ENCODE peak calls at places on chromosomes 2 and 18, in ten cellular contexts. One of them, this sample, is unnamed. For H3K9me3, the result is how much of the 10 kb centered on the place peaks cover.

GRCh38 chr2:2263196-2263829 is 67.8 kb downstream of the MYT1L start:
- DNase-seq in GM23248: no peak
- DNase-seq in body of pancreas: no peak
- DNase-seq in pancreas: no peak
- DNase-seq in tibial artery: no peak
- DNase-seq in K562: no peak
- DNase-seq in thyroid gland: no peak
- DNase-seq in endodermal cell: no peak
- DNase-seq in transverse colon: no peak
- DNase-seq in adipocyte: no peak
- DNase-seq in this sample: no peak

GRCh38 chr2:56267412-56267788 is 83.6 kb downstream of the CCDC85A start:
- DNase-seq in tibial artery: no peak
- DNase-seq in body of pancreas: no peak
- DNase-seq in pancreas: no peak
- DNase-seq in K562: no peak
- DNase-seq in endodermal cell: no peak
- DNase-seq in thyroid gland: no peak
- DNase-seq in GM23248: no peak
- DNase-seq in adipocyte: no peak
- DNase-seq in transverse colon: no peak
- DNase-seq in this sample: no peak

GRCh38 chr2:131493199-131494018 is 1.2 kb upstream of the MZT2A start:
- DNase-seq in pancreas: no peak
- DNase-seq in thyroid gland: peak
- DNase-seq in tibial artery: no peak
- DNase-seq in endodermal cell: no peak
- DNase-seq in adipocyte: peak
- DNase-seq in K562: peak
- DNase-seq in GM23248: peak
- DNase-seq in transverse colon: no peak
- DNase-seq in body of pancreas: no peak
- DNase-seq in this sample: no peak

GRCh38 chr18:55141318-55141717 is 182.1 kb upstream of the CCDC68 start:
- DNase-seq in transverse colon: no peak
- DNase-seq in adipocyte: no peak
- DNase-seq in tibial artery: no peak
- DNase-seq in GM23248: no peak
- DNase-seq in body of pancreas: no peak
- DNase-seq in pancreas: no peak
- DNase-seq in endodermal cell: no peak
- DNase-seq in thyroid gland: no peak
- DNase-seq in K562: no peak
- DNase-seq in this sample: no peak

GRCh38 chr18:78882585-78882984 is 97.0 kb upstream of the SALL3 start:
- DNase-seq in GM23248: no peak
- DNase-seq in pancreas: no peak
- DNase-seq in K562: no peak
- DNase-seq in transverse colon: no peak
- DNase-seq in endodermal cell: no peak
- DNase-seq in body of pancreas: no peak
- DNase-seq in tibial artery: peak
- DNase-seq in adipocyte: no peak
- DNase-seq in thyroid gland: no peak
- DNase-seq in this sample: no peak

GRCh38 chr2:72676341-72677025 is 149.3 kb downstream of the EXOC6B start:
- DNase-seq in GM23248: peak
- DNase-seq in adipocyte: peak
- DNase-seq in endodermal cell: no peak
- DNase-seq in thyroid gland: no peak
- DNase-seq in transverse colon: no peak
- DNase-seq in tibial artery: no peak
- DNase-seq in K562: no peak
- DNase-seq in body of pancreas: no peak
- DNase-seq in pancreas: no peak
- DNase-seq in this sample: no peak

GRCh38 chr18:76823574-76823973 is 1.2 kb downstream of the ZNF236 start:
- DNase-seq in thyroid gland: no peak
- DNase-seq in body of pancreas: no peak
- DNase-seq in tibial artery: no peak
- DNase-seq in pancreas: peak
- DNase-seq in adipocyte: peak
- DNase-seq in endodermal cell: peak
- DNase-seq in transverse colon: peak
- DNase-seq in K562: peak
- DNase-seq in GM23248: peak
- DNase-seq in this sample: no peak

GRCh38 chr2:167966937-167967913 is 280.2 kb downstream of the STK39 start:
- DNase-seq in GM23248: no peak
- DNase-seq in tibial artery: no peak
- DNase-seq in thyroid gland: no peak
- DNase-seq in transverse colon: no peak
- DNase-seq in endodermal cell: no peak
- DNase-seq in body of pancreas: no peak
- DNase-seq in adipocyte: no peak
- DNase-seq in pancreas: no peak
- DNase-seq in K562: no peak
- DNase-seq in this sample: no peak

GRCh38 chr2:158269143-158269542 is 167.5 kb downstream of the UPP2 start:
- DNase-seq in tibial artery: no peak
- DNase-seq in K562: no peak
- DNase-seq in adipocyte: no peak
- DNase-seq in GM23248: no peak
- DNase-seq in body of pancreas: peak
- DNase-seq in transverse colon: no peak
- DNase-seq in endodermal cell: no peak
- DNase-seq in pancreas: no peak
- DNase-seq in thyroid gland: peak
- DNase-seq in this sample: peak

GRCh38 chr2:240212425-240213225 is 72.2 kb upstream of the OTOS start:
- DNase-seq in K562: no peak
- DNase-seq in pancreas: no peak
- DNase-seq in transverse colon: no peak
- DNase-seq in GM23248: no peak
- DNase-seq in body of pancreas: no peak
- DNase-seq in adipocyte: no peak
- DNase-seq in endodermal cell: no peak
- DNase-seq in thyroid gland: no peak
- DNase-seq in tibial artery: peak
- DNase-seq in this sample: no peak

GRCh38 chr2:226398580-226398979 is 401.0 kb downstream of the IRS1 start:
- DNase-seq in transverse colon: no peak
- DNase-seq in tibial artery: no peak
- DNase-seq in K562: no peak
- DNase-seq in GM23248: peak
- DNase-seq in body of pancreas: no peak
- DNase-seq in thyroid gland: no peak
- DNase-seq in pancreas: no peak
- DNase-seq in endodermal cell: no peak
- DNase-seq in adipocyte: peak
- DNase-seq in this sample: no peak

GRCh38 chr2:102025583-102026267 is 34.0 kb downstream of the IL1R2 start:
- DNase-seq in thyroid gland: no peak
- DNase-seq in body of pancreas: no peak
- DNase-seq in K562: no peak
- DNase-seq in endodermal cell: no peak
- DNase-seq in transverse colon: no peak
- DNase-seq in GM23248: no peak
- DNase-seq in tibial artery: no peak
- DNase-seq in pancreas: no peak
- DNase-seq in adipocyte: no peak
- DNase-seq in this sample: no peak

GRCh38 chr2:86134709-86135108 is 28.7 kb downstream of the PTCD3 start:
- DNase-seq in body of pancreas: no peak
- DNase-seq in thyroid gland: no peak
- DNase-seq in endodermal cell: no peak
- DNase-seq in tibial artery: no peak
- DNase-seq in transverse colon: no peak
- DNase-seq in adipocyte: no peak
- DNase-seq in K562: no peak
- DNase-seq in GM23248: no peak
- DNase-seq in pancreas: no peak
- DNase-seq in this sample: no peak

GRCh38 chr2:203739351-203739750 is 32.9 kb downstream of the CD28 start:
- DNase-seq in transverse colon: no peak
- DNase-seq in body of pancreas: no peak
- DNase-seq in GM23248: no peak
- DNase-seq in K562: no peak
- DNase-seq in pancreas: no peak
- DNase-seq in adipocyte: no peak
- DNase-seq in tibial artery: no peak
- DNase-seq in thyroid gland: no peak
- DNase-seq in endodermal cell: no peak
- DNase-seq in this sample: no peak

GRCh38 chr18:48824231-48824970 is 126.4 kb downstream of the SMAD7 start:
- DNase-seq in transverse colon: no peak
- DNase-seq in GM23248: no peak
- DNase-seq in K562: no peak
- DNase-seq in pancreas: no peak
- DNase-seq in thyroid gland: peak
- DNase-seq in adipocyte: no peak
- DNase-seq in tibial artery: peak
- DNase-seq in endodermal cell: peak
- DNase-seq in body of pancreas: no peak
- DNase-seq in this sample: peak

GRCh38 chr18:48827321-48828200 is 123.2 kb downstream of the SMAD7 start:
- DNase-seq in K562: peak
- DNase-seq in pancreas: no peak
- DNase-seq in body of pancreas: no peak
- DNase-seq in GM23248: peak
- DNase-seq in endodermal cell: peak
- DNase-seq in tibial artery: peak
- DNase-seq in adipocyte: peak
- DNase-seq in thyroid gland: peak
- DNase-seq in transverse colon: no peak
- DNase-seq in this sample: peak

GRCh38 chr18:48826806-48827205 is 124.0 kb downstream of the SMAD7 start:
- DNase-seq in adipocyte: no peak
- DNase-seq in thyroid gland: peak
- DNase-seq in tibial artery: peak
- DNase-seq in pancreas: no peak
- DNase-seq in transverse colon: no peak
- DNase-seq in endodermal cell: peak
- DNase-seq in GM23248: no peak
- DNase-seq in K562: no peak
- DNase-seq in body of pancreas: no peak
- DNase-seq in this sample: peak

GRCh38 chr18:48826271-48826670 is 124.5 kb downstream of the SMAD7 start:
- DNase-seq in endodermal cell: peak
- DNase-seq in GM23248: no peak
- DNase-seq in tibial artery: peak
- DNase-seq in transverse colon: no peak
- DNase-seq in thyroid gland: no peak
- DNase-seq in body of pancreas: no peak
- DNase-seq in pancreas: no peak
- DNase-seq in K562: no peak
- DNase-seq in adipocyte: no peak
- DNase-seq in this sample: peak

GRCh38 chr18:48825101-48825745 is 125.5 kb downstream of the SMAD7 start:
- DNase-seq in K562: no peak
- DNase-seq in body of pancreas: no peak
- DNase-seq in endodermal cell: peak
- DNase-seq in GM23248: peak
- DNase-seq in transverse colon: no peak
- DNase-seq in thyroid gland: peak
- DNase-seq in pancreas: no peak
- DNase-seq in adipocyte: peak
- DNase-seq in tibial artery: peak
- DNase-seq in this sample: peak
- H3K9me3 ChIP-seq in K562: under half
- H3K9me3 ChIP-seq in body of pancreas: under half
- H3K9me3 ChIP-seq in endodermal cell: under half
- H3K9me3 ChIP-seq in GM23248: under half
- H3K9me3 ChIP-seq in transverse colon: under half
- H3K9me3 ChIP-seq in thyroid gland: under half
- H3K9me3 ChIP-seq in pancreas: under half
- H3K9me3 ChIP-seq in adipocyte: under half
- H3K9me3 ChIP-seq in tibial artery: under half
- H3K9me3 ChIP-seq in this sample: under half

GRCh38 chr2:231222318-231223000 is 24.0 kb downstream of the ARMC9 start:
- DNase-seq in adipocyte: peak
- DNase-seq in transverse colon: no peak
- DNase-seq in thyroid gland: no peak
- DNase-seq in K562: no peak
- DNase-seq in GM23248: peak
- DNase-seq in body of pancreas: no peak
- DNase-seq in tibial artery: peak
- DNase-seq in pancreas: no peak
- DNase-seq in endodermal cell: no peak
- DNase-seq in this sample: no peak
- H3K4me3 ChIP-seq in adipocyte: no peak
- H3K4me3 ChIP-seq in transverse colon: no peak
- H3K4me3 ChIP-seq in thyroid gland: no peak
- H3K4me3 ChIP-seq in K562: no peak
- H3K4me3 ChIP-seq in GM23248: no peak
- H3K4me3 ChIP-seq in body of pancreas: no peak
- H3K4me3 ChIP-seq in tibial artery: peak
- H3K4me3 ChIP-seq in pancreas: no peak
- H3K4me3 ChIP-seq in endodermal cell: no peak
- H3K4me3 ChIP-seq in this sample: no peak

DNA sequence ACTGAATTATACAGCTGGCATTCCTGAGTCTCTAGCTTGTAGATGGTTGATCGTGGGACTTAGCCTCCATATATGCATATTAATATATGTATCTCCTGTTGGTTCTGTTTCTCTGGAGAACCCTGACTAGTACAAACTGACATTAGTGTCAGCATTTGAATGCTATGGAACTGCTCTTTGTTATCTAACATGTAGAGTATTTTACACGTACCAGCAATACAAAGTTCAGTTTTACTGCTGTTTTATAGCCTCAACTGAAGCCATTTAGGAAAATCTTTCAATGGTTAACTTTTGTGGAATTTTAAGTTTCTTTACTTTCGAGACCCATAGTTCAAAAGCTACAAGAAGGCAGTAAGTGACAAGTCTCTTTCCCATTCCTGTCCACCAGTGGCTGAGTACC is 418.4 kb downstream of the NUP35 start:
- DNase-seq in tibial artery: no peak
- DNase-seq in thyroid gland: no peak
- DNase-seq in transverse colon: peak
- DNase-seq in pancreas: no peak
- DNase-seq in body of pancreas: no peak
- DNase-seq in GM23248: no peak
- DNase-seq in endodermal cell: no peak
- DNase-seq in K562: no peak
- DNase-seq in adipocyte: no peak
- DNase-seq in this sample: no peak
- H3K9me3 ChIP-seq in tibial artery: under half
- H3K9me3 ChIP-seq in thyroid gland: under half
- H3K9me3 ChIP-seq in transverse colon: under half
- H3K9me3 ChIP-seq in pancreas: under half
- H3K9me3 ChIP-seq in body of pancreas: under half
- H3K9me3 ChIP-seq in GM23248: under half
- H3K9me3 ChIP-seq in endodermal cell: under half
- H3K9me3 ChIP-seq in K562: under half
- H3K9me3 ChIP-seq in adipocyte: under half
- H3K9me3 ChIP-seq in this sample: under half

DNA sequence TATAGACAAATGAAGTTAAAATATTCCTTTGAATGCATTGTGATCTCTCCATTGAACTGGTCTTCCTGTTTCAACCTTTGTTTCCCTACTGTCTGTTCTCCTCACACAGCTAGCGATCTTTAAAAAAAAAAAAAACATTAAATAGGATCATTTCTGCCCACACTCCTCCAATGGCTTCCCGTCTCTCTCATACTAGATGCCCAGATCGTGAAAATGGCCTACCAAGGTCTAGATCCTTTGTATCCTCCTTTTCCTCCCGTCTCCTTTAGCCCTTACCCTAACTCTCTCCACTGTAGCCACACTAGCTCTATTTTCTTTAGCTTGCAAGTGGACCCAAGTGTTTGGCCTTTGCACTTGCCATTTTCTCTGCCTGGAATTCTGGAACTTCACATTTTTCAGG is 2.5 kb downstream of the FAM171B start:
- DNase-seq in tibial artery: no peak
- DNase-seq in K562: no peak
- DNase-seq in transverse colon: no peak
- DNase-seq in adipocyte: no peak
- DNase-seq in GM23248: no peak
- DNase-seq in thyroid gland: no peak
- DNase-seq in endodermal cell: no peak
- DNase-seq in pancreas: no peak
- DNase-seq in body of pancreas: no peak
- DNase-seq in this sample: no peak
- H3K4me3 ChIP-seq in tibial artery: no peak
- H3K4me3 ChIP-seq in K562: no peak
- H3K4me3 ChIP-seq in transverse colon: no peak
- H3K4me3 ChIP-seq in adipocyte: no peak
- H3K4me3 ChIP-seq in GM23248: no peak
- H3K4me3 ChIP-seq in thyroid gland: no peak
- H3K4me3 ChIP-seq in endodermal cell: no peak
- H3K4me3 ChIP-seq in pancreas: no peak
- H3K4me3 ChIP-seq in body of pancreas: no peak
- H3K4me3 ChIP-seq in this sample: no peak